ENCODE peak calls at places on chromosomes 4 and X, in seven cellular contexts. D, P, G, I, H, Q and M are unnamed samples.
A peak's percentile ranks its signal among the peaks of the same experiment; 100 is the strongest.

GRCh38 chr4:54440394-54441223 is 211.5 kb downstream of the PDGFRA start:
- DNase-seq in D (no peak), P (peak; percentile 34), G (peak; percentile 31), I (no peak), H (peak; percentile 29), Q (peak; percentile 60), M (no peak)

GRCh38 chr4:41106081-41106480 is 108.3 kb downstream of the APBB2 start:
- DNase-seq in D (no peak), P (no peak), G (no peak), I (no peak), H (no peak), Q (peak; percentile 26), M (no peak)

GRCh38 chrX:17441965-17442364 is 67.0 kb downstream of the NHS start:
- DNase-seq in D (no peak), P (peak; percentile 74), G (no peak), I (no peak), H (no peak), Q (no peak), M (no peak)

GRCh38 chr4:10872833-10873517 is 188.4 kb upstream of the CLNK start:
- DNase-seq in D (no peak), P (no peak), G (no peak), I (no peak), H (no peak), Q (peak; percentile 50), M (no peak)

GRCh38 chrX:155263854-155264628 is at the start of gene RAB39B:
- DNase-seq in D (peak; percentile 57), P (peak; percentile 68), G (peak; percentile 66), I (peak; percentile 37), H (no peak), Q (peak; percentile 61), M (peak; percentile 77)

GRCh38 chr4:42397635-42398447 is 553 bp downstream of the SHISA3 start:
- DNase-seq in D (no peak), P (peak; percentile 12), G (peak; percentile 25), I (no peak), H (no peak), Q (peak; percentile 49), M (peak; percentile 69)

GRCh38 chr4:140995058-140995457 is 138.2 kb downstream of the RNF150 start:
- DNase-seq in D (peak; percentile 72), P (no peak), G (no peak), I (no peak), H (no peak), Q (peak; percentile 10), M (no peak)

GRCh38 chrX:86066998-86067397 is 19.6 kb upstream of the CHM start:
- DNase-seq in D (no peak), P (no peak), G (no peak), I (no peak), H (no peak), Q (no peak), M (no peak)

GRCh38 chr4:157096439-157096838 is 20.5 kb downstream of the GLRB start:
- DNase-seq in D (no peak), P (no peak), G (no peak), I (no peak), H (no peak), Q (no peak), M (no peak)

GRCh38 chr4:173074501-173074946 is 94.1 kb upstream of the GALNT7 start:
- DNase-seq in D (peak; percentile 84), P (peak; percentile 80), G (no peak), I (no peak), H (peak; percentile 4), Q (peak; percentile 83), M (no peak)

GRCh38 chr4:180057891-180058643 is 2185.1 kb upstream of the TENM3 start:
- DNase-seq in D (peak; percentile 47), P (no peak), G (peak; percentile 67), I (no peak), H (no peak), Q (peak; percentile 16), M (peak; percentile 68)

GRCh38 chrX:87045352-87045751 is 472.2 kb upstream of the KLHL4 start:
- DNase-seq in D (no peak), P (no peak), G (no peak), I (no peak), H (no peak), Q (no peak), M (no peak)

GRCh38 chr4:38141808-38142500 is 181.8 kb downstream of the PTTG2 start:
- DNase-seq in D (no peak), P (peak; percentile 86), G (no peak), I (no peak), H (no peak), Q (peak; percentile 63), M (no peak)

GRCh38 chrX:57900961-57901360 is 9.3 kb downstream of the ZXDA start:
- DNase-seq in D (no peak), P (peak; percentile 21), G (no peak), I (no peak), H (no peak), Q (peak; percentile 78), M (no peak)

GRCh38 chr4:114474401-114474800 is 124.2 kb upstream of the UGT8 start:
- DNase-seq in D (no peak), P (no peak), G (no peak), I (no peak), H (no peak), Q (no peak), M (no peak)

GRCh38 chr4:137367608-137368007 is 164.7 kb downstream of the PCDH18 start:
- DNase-seq in D (no peak), P (peak; percentile 87), G (no peak), I (no peak), H (no peak), Q (peak; percentile 78), M (no peak)

GRCh38 chr4:4333265-4333706 is 43.2 kb downstream of the ZBTB49 start:
- DNase-seq in D (peak; percentile 18), P (peak; percentile 84), G (no peak), I (peak; percentile 38), H (no peak), Q (peak; percentile 96), M (no peak)

GRCh38 chrX:111568356-111568755 is 56.9 kb downstream of the SERTM2 start:
- DNase-seq in D (peak; percentile 6), P (peak; percentile 0), G (no peak), I (no peak), H (peak; percentile 6), Q (peak; percentile 16), M (no peak)

GRCh38 chr4:149896428-149896827 is 80.8 kb upstream of the IQCM start:
- DNase-seq in D (no peak), P (peak; percentile 55), G (no peak), I (no peak), H (peak; percentile 13), Q (peak; percentile 42), M (no peak)

GRCh38 chrX:42096262-42096939 is 173.0 kb upstream of the CASK start:
- DNase-seq in D (peak; percentile 17), P (peak; percentile 96), G (no peak), I (peak; percentile 54), H (peak; percentile 2), Q (peak; percentile 98), M (no peak)

GRCh38 chr4:69546121-69546520 is 50.4 kb upstream of the UGT2B4 start:
- DNase-seq in D (no peak), P (no peak), G (peak; percentile 42), I (no peak), H (no peak), Q (peak; percentile 24), M (no peak)

GRCh38 chr4:6443035-6444023 is 29.1 kb downstream of the PPP2R2C start:
- DNase-seq in D (no peak), P (no peak), G (no peak), I (no peak), H (no peak), Q (no peak), M (no peak)

GRCh38 chr4:165343353-165344191 is 16.1 kb downstream of the MSMO1 start:
- DNase-seq in D (no peak), P (no peak), G (peak; percentile 9), I (no peak), H (no peak), Q (no peak), M (no peak)

GRCh38 chr4:153780876-153781275 is 8.0 kb downstream of the SFRP2 start:
- DNase-seq in D (no peak), P (no peak), G (no peak), I (no peak), H (no peak), Q (no peak), M (no peak)

GRCh38 chr4:13348216-13348615 is 135.9 kb downstream of the RAB28 start:
- DNase-seq in D (no peak), P (no peak), G (no peak), I (no peak), H (no peak), Q (peak; percentile 18), M (no peak)

GRCh38 chr4:94813221-94813620 is 55.5 kb downstream of the BMPR1B start:
- DNase-seq in D (no peak), P (no peak), G (no peak), I (no peak), H (no peak), Q (no peak), M (no peak)

GRCh38 chrX:148522006-148522405 is 21.6 kb downstream of the AFF2 start:
- DNase-seq in D (no peak), P (no peak), G (no peak), I (no peak), H (no peak), Q (no peak), M (no peak)

DNA sequence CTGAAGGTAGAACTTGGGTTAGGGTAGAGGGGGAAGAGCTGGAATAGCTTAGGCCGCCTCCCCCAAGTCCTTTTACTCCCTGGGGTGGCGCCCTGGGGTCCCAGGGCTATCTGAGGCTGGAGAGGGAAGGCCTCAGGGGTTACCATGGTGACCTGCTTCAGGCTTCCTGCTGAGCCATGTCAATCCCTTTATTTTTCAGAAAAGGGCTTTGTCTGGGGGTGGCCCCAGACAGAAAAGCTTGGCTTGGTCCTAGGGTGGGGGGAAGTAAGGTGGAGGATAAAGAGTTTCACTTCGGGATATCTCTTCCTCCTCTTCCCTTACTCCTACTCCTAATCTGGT is 6.3 kb downstream of the EFNB1 start:
- DNase-seq in D (no peak), P (no peak), G (no peak), I (no peak), H (no peak), Q (no peak), M (no peak)
- H3K36me3 ChIP-seq in D (no peaks in the 10 kb centered on the region), P (peaks cover 6% of the 10 kb centered on the region), G (no peaks in the 10 kb centered on the region), I (peaks cover 3% of the 10 kb centered on the region), H (no peaks in the 10 kb centered on the region), Q (peaks cover 4% of the 10 kb centered on the region), M (no peaks in the 10 kb centered on the region)

GRCh38 chr4:7857238-7857701 is 82.4 kb downstream of the AFAP1 start:
- DNase-seq in D (peak; percentile 36), P (peak; percentile 99), G (no peak), I (no peak), H (no peak), Q (peak; percentile 89), M (no peak)
- H3K4me3 ChIP-seq in D (no peak overlapping the region), P (no peak overlapping the region), G (no peak overlapping the region), I (no peak overlapping the region), H (no peak overlapping the region), Q (no peak overlapping the region), M (no peak overlapping the region)

GRCh38 chr4:112514079-112514448 is 1.9 kb downstream of the NEUROG2 start:
- DNase-seq in D (no peak), P (no peak), G (peak; percentile 41), I (no peak), H (no peak), Q (no peak), M (no peak)
- H3K27me3 ChIP-seq in D (peaks cover 3% of the 10 kb centered on the region), P (peaks cover 88% of the 10 kb centered on the region), G (peaks cover 18% of the 10 kb centered on the region), I (peaks cover 13% of the 10 kb centered on the region), H (peaks cover 19% of the 10 kb centered on the region), Q (peaks cover 100% of the 10 kb centered on the region), M (no peaks in the 10 kb centered on the region)

DNA sequence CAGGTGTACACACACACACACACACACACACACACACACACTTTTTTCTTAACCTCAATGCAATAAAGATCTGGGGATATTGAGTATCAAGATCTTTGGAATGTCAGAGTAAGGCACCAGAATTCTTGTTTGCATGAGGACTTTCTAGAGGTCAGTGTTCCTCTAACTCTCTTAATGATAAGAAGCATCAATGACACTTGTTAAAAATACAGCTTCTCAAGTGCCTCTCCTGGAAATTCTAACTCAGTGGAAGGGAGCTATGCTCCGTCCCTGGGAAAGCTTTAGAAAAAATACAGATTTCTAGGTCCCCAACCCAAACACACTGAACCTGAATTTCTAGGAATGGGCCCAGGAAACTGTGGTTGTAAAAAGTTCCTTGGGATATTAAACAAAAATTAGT is 25.8 kb upstream of the HCCS start:
- DNase-seq in D (no peak), P (no peak), G (no peak), I (no peak), H (no peak), Q (no peak), M (no peak)
- H3K36me3 ChIP-seq in D (no peaks in the 10 kb centered on the region), P (no peaks in the 10 kb centered on the region), G (no peaks in the 10 kb centered on the region), I (no peaks in the 10 kb centered on the region), H (no peaks in the 10 kb centered on the region), Q (no peaks in the 10 kb centered on the region), M (no peaks in the 10 kb centered on the region)